ENCODE peak calls at places on chromosomes 1 and 21, in four cellular contexts. C is K562, U is WTC11, W is HepG2. Q is an unnamed sample.

GRCh38 chr1:96464991-96465875 is 256.4 kb upstream of the PTBP2 start:
- DNase-seq in C (no peak), U (no peak), W (no peak), Q (no peak)

GRCh38 chr1:170664283-170664827 is 424 bp downstream of the PRRX1 start:
- DNase-seq in C (no peak), U (peak; percentile 54), W (no peak), Q (peak; percentile 47)

GRCh38 chr1:111597433-111597832 is 22.2 kb upstream of the RAP1A start:
- DNase-seq in C (no peak), U (no peak), W (no peak), Q (no peak)

GRCh38 chr1:153679337-153680119 is 1.0 kb downstream of the NPR1 start:
- DNase-seq in C (no peak), U (peak; percentile 30), W (no peak), Q (no peak)

GRCh38 chr1:177732178-177732577 is 237.7 kb downstream of the SEC16B start:
- DNase-seq in C (no peak), U (no peak), W (no peak), Q (no peak)

GRCh38 chr1:202861420-202862121 is 27.4 kb downstream of the RABIF start:
- DNase-seq in C (peak; percentile 99), U (peak; percentile 94), W (peak; percentile 90), Q (peak; percentile 97)

GRCh38 chr1:181284978-181285377 is 196.5 kb downstream of the IER5 start:
- DNase-seq in C (no peak), U (no peak), W (no peak), Q (no peak)

GRCh38 chr1:110672753-110673108 is 2.0 kb downstream of the KCNA3 start:
- DNase-seq in C (no peak), U (no peak), W (no peak), Q (no peak)

GRCh38 chr1:234862944-234863515 is 253.1 kb upstream of the IRF2BP2 start:
- DNase-seq in C (no peak), U (no peak), W (peak; percentile 65), Q (no peak)

GRCh38 chr1:232518357-232518756 is 111.6 kb downstream of the SIPA1L2 start:
- DNase-seq in C (no peak), U (no peak), W (no peak), Q (no peak)

GRCh38 chr1:167092653-167093052 is 1.2 kb upstream of the STYXL2 start:
- DNase-seq in C (no peak), U (no peak), W (no peak), Q (no peak)

GRCh38 chr1:29711582-29712274 is 475.4 kb downstream of the PTPRU start:
- DNase-seq in C (no peak), U (no peak), W (no peak), Q (no peak)

GRCh38 chr1:100077525-100077924 is 55.2 kb downstream of the SASS6 start:
- DNase-seq in C (no peak), U (no peak), W (no peak), Q (no peak)

GRCh38 chr1:26391450-26391849 is 18.9 kb upstream of the ZNF683 start:
- DNase-seq in C (peak; percentile 71), U (peak; percentile 38), W (peak; percentile 52), Q (peak; percentile 42)

GRCh38 chr1:221800831-221801610 is 59.1 kb upstream of the DUSP10 start:
- DNase-seq in C (no peak), U (no peak), W (no peak), Q (no peak)

GRCh38 chr1:153800516-153800915 is 25.3 kb downstream of the SLC27A3 start:
- DNase-seq in C (no peak), U (no peak), W (no peak), Q (peak; percentile 6)

GRCh38 chr1:61641171-61641570 is 83.8 kb downstream of the TM2D1 start:
- DNase-seq in C (no peak), U (no peak), W (no peak), Q (no peak)

GRCh38 chr1:237817277-237817676 is 73.4 kb downstream of the ZP4 start:
- DNase-seq in C (no peak), U (no peak), W (no peak), Q (no peak)

GRCh38 chr1:93676424-93676823 is 5.2 kb downstream of the BCAR3 start:
- DNase-seq in C (no peak), U (no peak), W (no peak), Q (no peak)

GRCh38 chr1:47624531-47624930 is 186.7 kb downstream of the FOXD2 start:
- DNase-seq in C (peak; percentile 39), U (no peak), W (peak; percentile 27), Q (no peak)

GRCh38 chr21:46156678-46157077 is 1.3 kb upstream of the FTCD start:
- DNase-seq in C (no peak), U (no peak), W (no peak), Q (no peak)

GRCh38 chr1:9534953-9535352 is 4.3 kb upstream of the SLC25A33 start:
- DNase-seq in C (no peak), U (no peak), W (no peak), Q (no peak)

GRCh38 chr1:31374511-31375196 is 1.8 kb upstream of the FABP3 start:
- DNase-seq in C (no peak), U (no peak), W (no peak), Q (no peak)

GRCh38 chr21:44517175-44517899 is 22.7 kb downstream of the KRTAP10-1 start:
- DNase-seq in C (peak; percentile 91), U (peak; percentile 51), W (peak; percentile 93), Q (peak; percentile 87)

GRCh38 chr1:94299627-94300552 is 62.5 kb upstream of the ARHGAP29 start:
- DNase-seq in C (no peak), U (no peak), W (peak; percentile 41), Q (no peak)

GRCh38 chr1:178371236-178371635 is 125.5 kb downstream of the CLEC20A start:
- DNase-seq in C (no peak), U (no peak), W (no peak), Q (no peak)

GRCh38 chr1:156295391-156295947 is at the start of gene GLMP:
- DNase-seq in C (peak; percentile 80), U (peak; percentile 40), W (peak; percentile 52), Q (peak; percentile 76)

GRCh38 chr1:187685338-187685737 is 856.6 kb downstream of the PLA2G4A start:
- DNase-seq in C (no peak), U (no peak), W (no peak), Q (no peak)

GRCh38 chr1:178864326-178864725 is 6.6 kb downstream of the ANGPTL1 start:
- DNase-seq in C (no peak), U (no peak), W (no peak), Q (no peak)

GRCh38 chr1:19654886-19655717 is 9.6 kb upstream of the HTR6 start:
- DNase-seq in C (no peak), U (no peak), W (no peak), Q (no peak)

GRCh38 chr1:50368179-50369007 is 54.9 kb downstream of the DMRTA2 start:
- DNase-seq in C (peak; percentile 78), U (peak; percentile 79), W (peak; percentile 17), Q (peak; percentile 73)

GRCh38 chr1:225458222-225458631 is 30.4 kb upstream of the LBR start:
- DNase-seq in C (no peak), U (no peak), W (no peak), Q (no peak)

GRCh38 chr1:146016891-146017290 is 4.6 kb downstream of the HJV start:
- DNase-seq in C (no peak), U (no peak), W (no peak), Q (no peak)
- TF ChIP-seq ELF4 in C (no peak), U (no peak), W (no peak), Q (no peak)

DNA sequence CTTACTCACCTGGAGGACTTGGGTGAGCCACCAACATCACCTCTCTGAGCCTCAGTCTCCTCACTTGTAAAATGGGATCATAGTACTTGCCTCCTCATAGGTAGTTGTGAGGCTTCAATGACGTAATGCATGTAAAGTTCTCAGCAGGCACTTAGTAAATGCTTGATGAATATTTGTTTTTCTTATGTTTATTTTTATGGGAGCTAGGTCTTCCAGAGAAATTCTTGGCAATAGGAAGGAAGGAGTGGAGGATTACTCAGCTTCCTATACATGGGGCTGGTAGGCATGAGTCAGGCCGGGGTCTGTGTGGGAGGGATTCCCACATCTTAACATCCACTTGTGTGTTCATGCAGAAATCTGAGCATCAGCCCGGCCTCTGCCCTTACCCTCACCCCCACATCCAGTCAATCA is 95.4 kb upstream of the USP24 start:
- DNase-seq in C (no peak), U (no peak), W (no peak), Q (no peak)
- TF ChIP-seq ELF4 in C (no peak), U (no peak), W (no peak), Q (no peak)

GRCh38 chr1:58628987-58629598 is 52.0 kb upstream of the TACSTD2 start:
- DNase-seq in C (no peak), U (no peak), W (no peak), Q (no peak)
- TF ChIP-seq ELF4 in C (no peak), U (no peak), W (no peak), Q (no peak)

DNA sequence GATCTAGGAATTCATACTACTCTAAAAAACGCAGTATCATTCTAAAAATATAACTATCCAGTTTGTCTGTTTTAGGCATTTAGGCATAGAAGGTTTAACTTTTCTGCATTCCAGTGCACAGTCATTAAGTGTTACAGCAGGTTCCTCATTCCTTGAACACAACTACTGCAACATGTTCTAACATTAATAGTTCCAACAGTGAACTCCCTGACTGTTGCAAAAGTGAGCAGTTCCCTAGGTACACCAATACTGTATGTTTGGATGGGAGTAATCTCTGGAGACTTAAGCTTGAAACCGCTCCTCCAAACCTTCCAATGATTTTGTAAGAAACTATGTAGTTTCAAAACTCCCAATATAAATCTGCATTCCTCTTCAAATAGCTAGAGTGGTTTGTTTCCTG is 46.2 kb downstream of the UCHL5 start:
- DNase-seq in C (no peak), U (no peak), W (no peak), Q (no peak)
- TF ChIP-seq ELF4 in C (no peak), U (no peak), W (no peak), Q (no peak)

GRCh38 chr1:226549937-226550670 is 1.5 kb downstream of the STUM start:
- DNase-seq in C (peak; percentile 55), U (peak; percentile 34), W (no peak), Q (no peak)

GRCh38 chr1:226549094-226549936 is 751 bp downstream of the STUM start:
- DNase-seq in C (no peak), U (peak; percentile 30), W (no peak), Q (no peak)

GRCh38 chr1:226547754-226548191 is 791 bp upstream of the STUM start:
- DNase-seq in C (peak; percentile 69), U (peak; percentile 86), W (peak; percentile 76), Q (peak; percentile 95)

GRCh38 chr1:226546926-226547325 is 1.6 kb upstream of the STUM start:
- DNase-seq in C (no peak), U (no peak), W (no peak), Q (no peak)

GRCh38 chr1:226548281-226549093 is at the start of gene STUM:
- DNase-seq in C (no peak), U (peak; percentile 42), W (no peak), Q (peak; percentile 74)
- TF ChIP-seq ELF4 in C (no peak), U (no peak), W (no peak), Q (no peak)

Q was measured in HEK293T.